ENCODE peak calls at places on chromosomes 16 and 17, in nine cellular contexts. X, O, U, D, N, I, L, Y and G are unnamed samples.

GRCh38 chr17:42194133-42194899 is at the start of gene GHDC:
- DNase-seq in X (peak), O (peak), U (peak), D (peak), N (peak), I (peak), L (peak), Y (no peak), G (no peak)

GRCh38 chr16:27726621-27727275 is 176.8 kb downstream of the KATNIP start:
- DNase-seq in X (no peak), O (no peak), U (no peak), D (no peak), N (peak), I (no peak), L (no peak), Y (no peak), G (no peak)

GRCh38 chr16:19294156-19294649 is 8.7 kb downstream of the CLEC19A start:
- DNase-seq in X (no peak), O (peak), U (peak), D (no peak), N (no peak), I (no peak), L (peak), Y (no peak), G (no peak)

GRCh38 chr16:2611499-2611862 is 70.8 kb upstream of the KCTD5 start:
- DNase-seq in X (no peak), O (no peak), U (no peak), D (no peak), N (no peak), I (no peak), L (no peak), Y (no peak), G (no peak)

GRCh38 chr17:40526668-40527067 is 25.2 kb upstream of the TNS4 start:
- DNase-seq in X (no peak), O (peak), U (peak), D (no peak), N (peak), I (no peak), L (no peak), Y (no peak), G (no peak)

GRCh38 chr17:74523308-74523707 is 8.0 kb downstream of the CD300LB start:
- DNase-seq in X (no peak), O (peak), U (peak), D (no peak), N (no peak), I (no peak), L (no peak), Y (no peak), G (no peak)

GRCh38 chr17:79340771-79341528 is 266.3 kb downstream of the ENGASE start:
- DNase-seq in X (no peak), O (no peak), U (peak), D (no peak), N (no peak), I (no peak), L (no peak), Y (no peak), G (no peak)

GRCh38 chr16:12208341-12209035 is 232.0 kb downstream of the SNX29 start:
- DNase-seq in X (no peak), O (no peak), U (no peak), D (no peak), N (peak), I (no peak), L (no peak), Y (no peak), G (no peak)

GRCh38 chr17:50081757-50082156 is 13.4 kb upstream of the PDK2 start:
- DNase-seq in X (no peak), O (no peak), U (no peak), D (no peak), N (no peak), I (no peak), L (no peak), Y (no peak), G (no peak)

GRCh38 chr16:1929105-1929504 is 10.9 kb upstream of the HS3ST6 start:
- DNase-seq in X (no peak), O (no peak), U (no peak), D (no peak), N (peak), I (no peak), L (no peak), Y (no peak), G (no peak)

GRCh38 chr16:22216191-22216831 is 10.2 kb downstream of the EEF2K start:
- DNase-seq in X (no peak), O (no peak), U (no peak), D (no peak), N (peak), I (no peak), L (no peak), Y (no peak), G (no peak)

GRCh38 chr17:19728114-19728495 is 11.7 kb upstream of the SLC47A2 start:
- DNase-seq in X (no peak), O (peak), U (peak), D (peak), N (peak), I (no peak), L (peak), Y (no peak), G (no peak)

GRCh38 chr16:84209989-84210388 is 19.0 kb downstream of the ADAD2 start:
- DNase-seq in X (no peak), O (no peak), U (no peak), D (no peak), N (no peak), I (no peak), L (no peak), Y (no peak), G (no peak)
- TF ChIP-seq CTCF in X (no peak), O (no peak), U (no peak), D (peak), N (no peak), I (no peak), L (no peak), Y (no peak), G (no peak)

GRCh38 chr17:80657561-80657960 is 112.9 kb downstream of the RPTOR start:
- DNase-seq in X (no peak), O (no peak), U (no peak), D (no peak), N (no peak), I (no peak), L (no peak), Y (no peak), G (no peak)
- TF ChIP-seq CTCF in X (no peak), O (no peak), U (no peak), D (no peak), N (no peak), I (no peak), L (no peak), Y (no peak), G (no peak)

GRCh38 chr17:9529033-9529748 is 46.4 kb downstream of the STX8 start:
- DNase-seq in X (no peak), O (no peak), U (no peak), D (no peak), N (peak), I (no peak), L (no peak), Y (no peak), G (no peak)
- TF ChIP-seq CTCF in X (no peak), O (peak), U (peak), D (peak), N (peak), I (no peak), L (peak), Y (peak), G (peak)

GRCh38 chr17:54153423-54153822 is 330.7 kb downstream of the KIF2B start:
- DNase-seq in X (no peak), O (no peak), U (no peak), D (no peak), N (no peak), I (no peak), L (no peak), Y (no peak), G (no peak)
- TF ChIP-seq CTCF in X (no peak), O (no peak), U (no peak), D (no peak), N (no peak), I (no peak), L (no peak), Y (no peak), G (no peak)

GRCh38 chr17:36089888-36090836 is at the start of gene CCL3:
- DNase-seq in X (no peak), O (peak), U (peak), D (no peak), N (no peak), I (no peak), L (no peak), Y (no peak), G (no peak)

GRCh38 chr17:36095992-36096391 is 6.0 kb upstream of the CCL3 start:
- DNase-seq in X (no peak), O (no peak), U (no peak), D (no peak), N (no peak), I (no peak), L (no peak), Y (no peak), G (no peak)

GRCh38 chr17:36092228-36092627 is 2.3 kb upstream of the CCL3 start:
- DNase-seq in X (no peak), O (no peak), U (no peak), D (no peak), N (no peak), I (no peak), L (no peak), Y (no peak), G (no peak)

GRCh38 chr17:36094746-36095145 is 4.8 kb upstream of the CCL3 start:
- DNase-seq in X (no peak), O (no peak), U (no peak), D (no peak), N (no peak), I (no peak), L (no peak), Y (no peak), G (no peak)

GRCh38 chr17:36094232-36094631 is 4.3 kb upstream of the CCL3 start:
- DNase-seq in X (no peak), O (no peak), U (no peak), D (no peak), N (no peak), I (no peak), L (no peak), Y (no peak), G (no peak)
- TF ChIP-seq CTCF in X (no peak), O (no peak), U (no peak), D (no peak), N (no peak), I (no peak), L (no peak), Y (no peak), G (no peak)

GRCh38 chr17:81345211-81346089 is 49.8 kb upstream of the BAHCC1 start:
- DNase-seq in X (peak), O (peak), U (peak), D (no peak), N (peak), I (peak), L (peak), Y (peak), G (no peak)
- TF ChIP-seq CTCF in X (no peak), O (no peak), U (peak), D (peak), N (peak), I (peak), L (peak), Y (peak), G (no peak)

GRCh38 chr16:80527297-80527696 is 13.5 kb upstream of the DYNLRB2 start:
- DNase-seq in X (peak), O (no peak), U (peak), D (no peak), N (peak), I (no peak), L (no peak), Y (no peak), G (no peak)
- TF ChIP-seq CTCF in X (peak), O (peak), U (peak), D (peak), N (peak), I (peak), L (no peak), Y (peak), G (peak)